ENCODE peak calls at places on chromosome 12, in seven cellular contexts. Q is Panc1, X is GM23338, C is suprapubic skin, J is spleen, M is endothelial cell of umbilical vein, L is K562. R is an unnamed sample.

GRCh38 chr12:52259850-52260249 is 14.6 kb upstream of the KRT86 start:
- DNase-seq in Q (no peak), X (no peak), C (no peak), J (peak; percentile 51), M (no peak), L (no peak), R (no peak)

GRCh38 chr12:17976202-17976601 is 113.8 kb downstream of the RERGL start:
- DNase-seq in Q (no peak), X (peak; percentile 79), C (no peak), J (no peak), M (peak; percentile 28), L (no peak), R (no peak)

GRCh38 chr12:44875954-44876553 is at the start of gene NELL2:
- DNase-seq in Q (no peak), X (peak; percentile 91), C (no peak), J (peak; percentile 75), M (peak; percentile 8), L (peak; percentile 73), R (no peak)

GRCh38 chr12:46367351-46368029 is 5.1 kb downstream of the SLC38A2 start:
- DNase-seq in Q (no peak), X (no peak), C (no peak), J (no peak), M (peak; percentile 46), L (no peak), R (no peak)

GRCh38 chr12:109720152-109720855 is 6.7 kb downstream of the FAM222A start:
- DNase-seq in Q (no peak), X (no peak), C (no peak), J (no peak), M (no peak), L (no peak), R (no peak)

GRCh38 chr12:87952850-87953249 is 76.4 kb downstream of the C12orf50 start:
- DNase-seq in Q (no peak), X (peak; percentile 22), C (no peak), J (no peak), M (no peak), L (no peak), R (no peak)

GRCh38 chr12:31594681-31595080 is 3.7 kb upstream of the DENND5B start:
- DNase-seq in Q (no peak), X (no peak), C (no peak), J (no peak), M (no peak), L (no peak), R (no peak)

GRCh38 chr12:19646599-19646998 is 207.3 kb downstream of the AEBP2 start:
- DNase-seq in Q (no peak), X (no peak), C (no peak), J (no peak), M (no peak), L (no peak), R (no peak)

GRCh38 chr12:24600996-24601395 is 347.9 kb downstream of the BCAT1 start:
- DNase-seq in Q (no peak), X (no peak), C (no peak), J (no peak), M (peak; percentile 90), L (no peak), R (no peak)

GRCh38 chr12:15276088-15276698 is 46.1 kb upstream of the PTPRO start:
- DNase-seq in Q (peak; percentile 22), X (peak; percentile 77), C (no peak), J (no peak), M (peak; percentile 52), L (peak; percentile 20), R (no peak)

GRCh38 chr12:45933504-45933903 is 56.9 kb downstream of the SCAF11 start:
- DNase-seq in Q (no peak), X (no peak), C (no peak), J (no peak), M (no peak), L (no peak), R (no peak)

GRCh38 chr12:108498136-108498535 is 16.9 kb upstream of the FICD start:
- DNase-seq in Q (no peak), X (no peak), C (no peak), J (no peak), M (no peak), L (no peak), R (no peak)

GRCh38 chr12:66647034-66647691 is 31.7 kb downstream of the GRIP1 start:
- DNase-seq in Q (no peak), X (no peak), C (no peak), J (no peak), M (no peak), L (no peak), R (no peak)

GRCh38 chr12:27555928-27556778 is 32.1 kb downstream of the PPFIBP1 start:
- DNase-seq in Q (no peak), X (no peak), C (no peak), J (no peak), M (peak; percentile 91), L (no peak), R (no peak)

GRCh38 chr12:63068857-63069442 is 82.1 kb downstream of the AVPR1A start:
- DNase-seq in Q (peak; percentile 28), X (peak; percentile 77), C (no peak), J (no peak), M (peak; percentile 80), L (peak; percentile 35), R (no peak)

GRCh38 chr12:79685068-79685467 is 5.7 kb downstream of the PAWR start:
- DNase-seq in Q (no peak), X (no peak), C (no peak), J (no peak), M (peak; percentile 75), L (no peak), R (no peak)

GRCh38 chr12:34218193-34219045 is 196.1 kb downstream of the ALG10 start:
- DNase-seq in Q (peak; percentile 81), X (peak; percentile 87), C (no peak), J (peak; percentile 82), M (peak; percentile 55), L (peak; percentile 57), R (no peak)

GRCh38 chr12:47413806-47414205 is 292.0 kb downstream of the RPAP3 start:
- DNase-seq in Q (no peak), X (no peak), C (no peak), J (no peak), M (no peak), L (no peak), R (no peak)

GRCh38 chr12:124828264-124829007 is 35.2 kb downstream of the SCARB1 start:
- DNase-seq in Q (no peak), X (no peak), C (no peak), J (no peak), M (no peak), L (no peak), R (no peak)

DNA sequence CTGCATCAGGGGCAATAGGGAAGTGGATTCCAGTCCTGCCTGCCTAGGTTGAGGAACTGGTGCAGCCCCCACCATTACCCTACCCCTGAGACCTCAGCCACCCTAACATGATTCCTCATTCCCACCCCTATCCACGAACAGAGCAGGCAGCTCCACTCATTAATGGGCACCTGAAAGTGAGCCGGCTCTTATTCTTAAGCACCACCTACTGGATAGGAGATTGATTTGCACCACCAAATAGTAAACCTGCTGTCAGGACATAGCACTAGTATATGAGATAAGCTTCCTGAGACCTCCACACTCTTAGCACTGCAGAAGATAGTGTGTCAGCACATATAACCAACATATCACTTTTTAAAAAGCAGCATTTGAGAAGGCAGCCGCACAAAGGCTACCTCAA is 573.2 kb downstream of the SOX5 start:
- DNase-seq in Q (no peak), X (peak; percentile 64), C (no peak), J (no peak), M (peak; percentile 12), L (no peak), R (no peak)
- TF ChIP-seq CTCF in Q (no peak), X (peak; percentile 70), C (no peak), J (no peak), M (peak; percentile 4), L (no peak), R (no peak)

DNA sequence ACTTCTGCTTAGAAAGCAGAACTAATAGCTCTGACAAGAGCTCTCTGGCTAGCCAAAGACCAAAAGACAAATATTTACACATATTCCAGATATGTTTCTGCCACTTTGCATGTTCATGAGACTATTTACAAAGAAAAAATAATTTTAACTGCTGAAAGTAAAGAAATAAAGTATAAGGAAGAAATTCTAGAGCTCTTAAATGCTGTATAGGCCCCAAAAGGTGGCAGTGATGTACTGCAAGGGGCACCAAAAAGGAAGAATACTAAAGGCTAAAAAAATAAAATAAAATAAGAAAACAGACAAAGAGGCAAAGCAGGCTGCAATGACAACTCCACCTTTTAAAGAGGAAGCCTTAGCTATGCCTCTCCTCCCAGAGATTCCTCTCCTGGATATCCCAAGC is 23.0 kb downstream of the KLRK1 start:
- DNase-seq in Q (no peak), X (no peak), C (no peak), J (no peak), M (no peak), L (no peak), R (no peak)
- TF ChIP-seq POLR2AphosphoS5 in Q (no peak), X (no peak), C (no peak), J (no peak), M (no peak), L (no peak), R (no peak)

GRCh38 chr12:6960291-6961277 is 9.4 kb downstream of the PTPN6 start:
- DNase-seq in Q (no peak), X (no peak), C (no peak), J (peak; percentile 85), M (no peak), L (no peak), R (no peak)

GRCh38 chr12:6959376-6960290 is 8.5 kb downstream of the PTPN6 start:
- DNase-seq in Q (no peak), X (no peak), C (no peak), J (peak; percentile 87), M (no peak), L (no peak), R (no peak)

GRCh38 chr12:6961695-6962284 is 8.7 kb downstream of the PHB2 start:
- DNase-seq in Q (no peak), X (peak; percentile 91), C (no peak), J (peak; percentile 91), M (peak; percentile 61), L (peak; percentile 78), R (no peak)

GRCh38 chr12:6962285-6963015 is 8.0 kb downstream of the PHB2 start:
- DNase-seq in Q (no peak), X (peak; percentile 58), C (no peak), J (peak; percentile 84), M (no peak), L (peak; percentile 31), R (no peak)

DNA sequence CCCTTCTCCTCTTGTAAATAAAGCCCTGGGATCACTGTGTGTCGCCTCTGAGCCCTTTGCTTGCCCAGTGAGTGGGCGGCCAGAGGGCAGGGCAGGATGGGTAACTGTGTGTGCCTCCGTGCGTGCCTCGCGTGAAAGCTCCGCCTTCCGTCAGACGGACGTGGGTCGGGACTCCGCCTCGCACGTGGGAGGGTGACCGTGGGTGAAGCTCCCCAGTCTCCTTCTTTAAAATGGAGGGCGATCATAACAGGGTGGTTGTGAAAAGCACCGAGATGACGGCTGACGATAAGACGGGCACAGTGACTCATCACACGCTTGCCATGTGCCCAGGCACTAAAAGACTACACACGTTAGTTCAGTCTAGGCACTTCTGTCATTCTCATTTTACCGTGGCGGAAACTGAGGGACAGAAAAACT is 9.2 kb downstream of the PHB2 start:
- DNase-seq in Q (no peak), X (no peak), C (no peak), J (peak; percentile 95), M (no peak), L (peak; percentile 60), R (no peak)
- H3K4me1 ChIP-seq in Q (peaks cover 17% of the 10 kb centered on the region), X (peaks cover 38% of the 10 kb centered on the region), C (peaks cover 79% of the 10 kb centered on the region), J (peaks cover 86% of the 10 kb centered on the region), M (peaks cover 18% of the 10 kb centered on the region), L (peaks cover 69% of the 10 kb centered on the region), R (peaks cover 29% of the 10 kb centered on the region)

DNA sequence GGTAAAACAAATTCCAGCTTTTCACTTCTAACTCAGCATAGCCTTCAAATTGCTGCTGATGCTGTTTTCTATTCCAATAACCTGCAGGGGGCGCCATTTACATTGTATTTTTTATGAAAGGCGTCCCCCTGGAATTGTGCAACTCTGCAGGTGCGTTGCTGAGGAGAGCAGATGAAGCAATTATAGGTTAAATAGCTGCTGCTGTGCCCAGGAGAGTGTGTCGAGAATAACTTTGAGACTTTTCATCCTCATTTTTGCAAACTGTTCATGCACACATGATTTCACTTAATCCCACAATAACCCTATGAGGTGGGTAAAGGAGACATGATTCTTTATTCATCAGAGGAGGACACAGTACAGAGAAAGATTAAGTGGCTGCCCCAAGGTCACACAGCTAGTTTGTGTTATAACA is 75.7 kb downstream of the MYRFL start:
- DNase-seq in Q (no peak), X (peak; percentile 94), C (peak; percentile 81), J (no peak), M (peak; percentile 72), L (peak; percentile 36), R (no peak)
- TF ChIP-seq CTCF in Q (peak; percentile 85), X (peak; percentile 87), C (peak; percentile 63), J (peak; percentile 86), M (peak; percentile 62), L (peak; percentile 68), R (peak; percentile 79)

R was measured in vagina.